ENCODE peak calls at places on chromosomes 1 and 21, in four cellular contexts. A is suprapubic skin, M is transverse colon, H is K562. L is an unnamed sample.

GRCh38 chr1:7860130-7860529 is 7.3 kb upstream of the UTS2 start:
- DNase-seq in A (no peak), H (no peak), M (no peak), L (no peak)

GRCh38 chr1:66370462-66370907 is 163.5 kb upstream of the SGIP1 start:
- DNase-seq in H (no peak), M (no peak), A (no peak), L (no peak)

GRCh38 chr1:19872190-19872589 is 10.0 kb upstream of the OTUD3 start:
- DNase-seq in A (no peak), M (peak; percentile 84), H (peak; percentile 33), L (no peak)

GRCh38 chr1:43143441-43143888 is 28.6 kb downstream of the EBNA1BP2 start:
- DNase-seq in H (peak; percentile 85), M (no peak), A (no peak), L (no peak)

GRCh38 chr1:201020647-201021332 is 2.7 kb downstream of the KIF21B start:
- DNase-seq in A (no peak), H (peak; percentile 78), M (no peak), L (no peak)

GRCh38 chr1:11286735-11287410 is 13.9 kb downstream of the UBIAD1 start:
- DNase-seq in H (no peak), A (no peak), M (no peak), L (no peak)

GRCh38 chr1:38129473-38129872 is 82.9 kb upstream of the POU3F1 start:
- DNase-seq in M (no peak), H (no peak), A (no peak), L (no peak)

GRCh38 chr1:170267317-170267716 is 121.6 kb downstream of the NTMT2 start:
- DNase-seq in M (no peak), H (no peak), A (no peak), L (no peak)

GRCh38 chr1:169513208-169513607 is 27.5 kb upstream of the SLC19A2 start:
- DNase-seq in H (no peak), A (no peak), M (no peak), L (no peak)

GRCh38 chr1:94925561-94926364 is 1.1 kb downstream of the CNN3 start:
- DNase-seq in H (no peak), M (peak; percentile 51), A (peak; percentile 81), L (peak; percentile 85)

GRCh38 chr1:192575499-192576189 is at the start of gene RGS1:
- DNase-seq in M (peak; percentile 76), A (no peak), H (no peak), L (no peak)

GRCh38 chr1:109632671-109633346 is 13.2 kb downstream of the AMPD2 start:
- DNase-seq in H (no peak), A (no peak), M (peak; percentile 48), L (peak; percentile 82)

GRCh38 chr1:244789731-244790130 is 45.7 kb upstream of the COX20 start:
- DNase-seq in M (no peak), A (no peak), H (no peak), L (no peak)

GRCh38 chr1:185450123-185450788 is 133.2 kb upstream of the IVNS1ABP start:
- DNase-seq in H (no peak), M (peak; percentile 21), A (no peak), L (no peak)

GRCh38 chr1:51512120-51512519 is 6.9 kb downstream of the EPS15 start:
- DNase-seq in A (no peak), H (no peak), M (no peak), L (no peak)

GRCh38 chr21:16741228-16741665 is 771.6 kb upstream of the CXADR start:
- DNase-seq in A (no peak), M (no peak), H (no peak), L (peak; percentile 60)
- TF ChIP-seq EP300 in A (no peak), M (no peak), H (no peak), L (no peak)

GRCh38 chr21:42427809-42428419 is 24.2 kb downstream of the UBASH3A start:
- DNase-seq in H (no peak), M (no peak), A (peak; percentile 25), L (no peak)
- H3K36me3 ChIP-seq in H (no peaks in the 10 kb centered on the region), M (no peaks in the 10 kb centered on the region), A (no peaks in the 10 kb centered on the region), L (no peaks in the 10 kb centered on the region)

GRCh38 chr1:159960721-159961381 is 6.8 kb upstream of the SLAMF9 start:
- DNase-seq in M (peak; percentile 89), A (peak; percentile 84), H (no peak), L (no peak)

GRCh38 chr1:159958721-159959380 is 4.8 kb upstream of the SLAMF9 start:
- DNase-seq in M (no peak), A (no peak), H (no peak), L (no peak)

GRCh38 chr1:159959451-159959850 is 5.4 kb upstream of the SLAMF9 start:
- DNase-seq in M (no peak), A (no peak), H (no peak), L (no peak)

GRCh38 chr1:159962176-159962575 is 8.1 kb upstream of the SLAMF9 start:
- DNase-seq in M (no peak), A (no peak), H (no peak), L (no peak)

GRCh38 chr1:159964144-159964543 is 10.1 kb upstream of the SLAMF9 start:
- DNase-seq in M (no peak), H (no peak), A (no peak), L (no peak)
- TF ChIP-seq EP300 in M (no peak), H (no peak), A (no peak), L (no peak)

DNA sequence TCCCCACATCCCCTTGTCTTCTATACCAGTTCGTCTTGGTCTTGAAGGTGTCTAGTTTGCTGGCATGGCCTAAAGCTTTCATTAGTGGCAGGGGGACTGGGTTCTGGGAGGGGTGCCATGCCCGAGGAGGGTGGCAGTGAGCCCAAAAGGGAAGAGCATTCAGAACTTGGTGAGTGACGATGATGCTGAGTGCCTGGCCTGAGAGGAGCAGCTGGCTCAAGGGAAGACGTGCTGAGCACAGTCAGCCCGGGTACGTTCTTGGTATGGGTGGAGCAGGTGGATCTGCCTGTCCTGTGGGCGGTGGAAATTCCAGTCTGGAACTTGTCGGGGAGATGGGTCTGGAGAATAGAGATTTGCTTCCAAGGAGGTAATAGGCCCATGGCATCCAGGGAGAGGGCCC is 4.6 kb downstream of the FDPS start:
- DNase-seq in H (no peak), M (no peak), A (no peak), L (no peak)
- H3K36me3 ChIP-seq in H (peaks cover 73% of the 10 kb centered on the region), M (no peaks in the 10 kb centered on the region), A (peaks cover 2% of the 10 kb centered on the region), L (no peaks in the 10 kb centered on the region)

DNA sequence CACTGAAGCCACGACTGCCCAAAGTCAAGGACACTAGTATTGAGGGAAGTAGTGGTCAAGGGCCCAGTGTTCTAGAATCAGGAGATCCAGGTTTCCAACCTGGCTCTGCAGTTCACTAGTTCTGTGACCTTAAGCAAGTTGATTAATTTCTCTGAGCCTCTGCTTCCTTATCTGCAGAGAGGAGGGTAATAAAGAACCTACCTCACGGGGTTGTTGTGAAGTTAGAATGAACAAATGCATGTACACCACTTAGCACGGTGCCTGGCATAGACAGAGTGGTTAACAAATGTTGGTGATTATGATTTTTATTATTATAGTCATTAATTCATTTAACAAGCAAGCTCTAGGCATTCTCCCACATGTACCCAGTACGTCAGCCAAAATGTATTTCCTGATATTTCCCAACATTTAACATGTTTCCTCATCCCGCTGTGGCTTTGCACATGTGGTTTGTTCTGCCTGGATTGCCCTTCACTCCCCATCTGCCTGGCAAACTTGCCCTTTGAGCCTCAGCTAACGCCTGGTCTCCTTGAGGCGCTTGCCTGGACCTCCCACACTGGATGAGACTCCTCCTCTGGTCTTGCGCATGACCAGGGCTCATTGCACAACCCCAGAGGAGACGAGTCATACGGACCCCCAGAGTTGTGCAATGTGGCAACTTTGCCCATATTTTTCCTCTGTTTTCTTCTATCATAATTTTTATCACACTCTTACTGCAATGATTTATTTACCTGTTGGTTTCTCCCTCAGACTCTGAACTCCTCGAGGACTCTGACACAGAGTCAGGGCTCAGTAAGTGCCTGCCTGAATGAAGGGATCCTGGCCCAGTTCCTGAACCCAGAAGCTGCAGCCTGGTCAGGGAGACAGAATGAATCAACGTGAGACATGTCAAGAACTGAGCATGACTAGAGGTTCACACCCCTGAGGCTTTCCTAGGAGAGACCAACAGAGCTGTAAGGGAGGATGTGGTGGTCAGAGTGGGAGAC is 20.7 kb upstream of the MFSD2A start:
- DNase-seq in H (no peak), M (peak; percentile 88), A (peak; percentile 94), L (no peak)
- TF ChIP-seq EP300 in H (no peak), M (no peak), A (no peak), L (no peak)

GRCh38 chr1:114715952-114716303 is 643 bp downstream of the NRAS start:
- DNase-seq in H (peak; percentile 30), A (no peak), M (no peak), L (no peak)
- H3K36me3 ChIP-seq in H (peaks cover 86% of the 10 kb centered on the region), A (peaks cover 59% of the 10 kb centered on the region), M (peaks cover 32% of the 10 kb centered on the region), L (no peaks in the 10 kb centered on the region)

GRCh38 chr1:205992218-205992882 is 10.8 kb downstream of the RAB7B start:
- DNase-seq in H (no peak), A (peak; percentile 32), M (no peak), L (no peak)
- TF ChIP-seq EP300 in H (no peak), A (no peak), M (no peak), L (no peak)

GRCh38 chr1:25672763-25673409 is 56.3 kb downstream of the MAN1C1 start:
- DNase-seq in M (no peak), A (no peak), H (no peak), L (no peak)
- H3K36me3 ChIP-seq in M (no peaks in the 10 kb centered on the region), A (no peaks in the 10 kb centered on the region), H (no peaks in the 10 kb centered on the region), L (no peaks in the 10 kb centered on the region)

GRCh38 chr21:44957047-44957831 is 17.4 kb downstream of the SLX9 start:
- DNase-seq in H (no peak), A (no peak), M (no peak), L (no peak)

GRCh38 chr21:44960141-44961092 is 20.6 kb downstream of the SLX9 start:
- DNase-seq in A (no peak), M (no peak), H (no peak), L (no peak)

GRCh38 chr21:44959376-44960091 is 19.7 kb downstream of the SLX9 start:
- DNase-seq in M (no peak), A (no peak), H (no peak), L (no peak)

GRCh38 chr21:44957901-44958451 is 18.1 kb downstream of the SLX9 start:
- DNase-seq in M (no peak), A (no peak), H (no peak), L (no peak)

DNA sequence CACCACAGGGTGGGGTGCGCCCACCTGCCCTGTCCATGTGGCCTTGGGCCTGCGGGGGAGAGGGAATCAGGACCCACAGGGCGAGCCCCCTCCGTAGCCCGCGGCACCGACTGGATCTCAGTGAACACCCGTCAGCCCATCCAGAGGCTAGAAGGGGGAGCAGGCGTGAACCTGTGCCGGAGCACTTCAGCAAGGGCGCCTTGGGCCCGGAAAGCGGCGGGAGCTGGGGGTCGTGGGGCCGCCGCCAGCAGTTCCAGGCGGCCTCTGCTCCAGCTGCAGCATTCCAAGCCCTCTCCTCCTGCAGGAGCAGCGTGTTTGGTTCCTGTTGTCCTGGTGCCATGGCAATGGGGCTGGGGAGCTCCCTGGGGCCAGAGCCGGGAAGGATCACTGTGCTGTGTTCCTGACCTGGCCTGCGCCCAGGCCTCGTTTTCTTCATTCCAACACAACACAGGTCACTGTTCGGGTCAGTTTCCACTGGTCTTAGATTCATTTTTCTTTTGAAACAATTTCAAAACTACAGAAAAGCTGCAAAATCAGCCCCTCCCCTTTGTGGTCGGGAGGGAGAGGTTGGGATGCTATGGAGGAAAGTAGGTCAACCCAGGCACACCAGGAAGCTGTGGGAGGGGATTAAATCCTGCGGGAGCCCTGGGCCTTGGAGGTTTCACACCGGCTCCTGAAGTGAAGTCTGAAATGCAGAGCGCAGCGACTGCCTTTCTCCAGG is 18.8 kb downstream of the SLX9 start:
- DNase-seq in A (peak; percentile 88), M (peak; percentile 55), H (no peak), L (peak; percentile 95)
- TF ChIP-seq EP300 in A (no peak), M (no peak), H (no peak), L (peak; percentile 66)